ENCODE peak calls at places on chromosomes 2 and 18, in six cellular contexts. D is small intestine, Q is keratinocyte, V is retina, H is right cardiac atrium, C is LoVo. W is an unnamed sample.

GRCh38 chr2:203891474-203891873 is 23.9 kb downstream of the CTLA4 start:
- DNase-seq in D (no peak), Q (no peak), V (no peak), H (no peak), C (no peak), W (peak; percentile 20)

GRCh38 chr18:30280861-30281470 is 761.6 kb downstream of the DSC3 start:
- DNase-seq in D (peak; percentile 32), Q (peak; percentile 9), V (peak; percentile 63), H (no peak), C (peak; percentile 46), W (peak; percentile 6)

GRCh38 chr2:232890536-232890895 is 20.5 kb downstream of the SNORC start:
- DNase-seq in D (no peak), Q (no peak), V (no peak), H (no peak), C (no peak), W (no peak)

GRCh38 chr2:241775223-241776177 is 1.1 kb upstream of the GAL3ST2 start:
- DNase-seq in D (no peak), Q (no peak), V (no peak), H (peak; percentile 45), C (no peak), W (no peak)

GRCh38 chr18:11947214-11948119 is 33.8 kb upstream of the IMPA2 start:
- DNase-seq in D (peak; percentile 97), Q (peak; percentile 90), V (peak; percentile 89), H (peak; percentile 98), C (peak; percentile 90), W (peak; percentile 94)

GRCh38 chr2:69305712-69306611 is 81.1 kb downstream of the GFPT1 start:
- DNase-seq in D (no peak), Q (no peak), V (peak; percentile 63), H (peak; percentile 79), C (no peak), W (no peak)

GRCh38 chr2:143455317-143455716 is 326.1 kb downstream of the ARHGAP15 start:
- DNase-seq in D (no peak), Q (no peak), V (no peak), H (no peak), C (no peak), W (no peak)

GRCh38 chr18:69490072-69490471 is 89.4 kb downstream of the DOK6 start:
- DNase-seq in D (no peak), Q (no peak), V (no peak), H (no peak), C (no peak), W (no peak)

GRCh38 chr2:109318150-109318948 is 189.3 kb downstream of the SH3RF3 start:
- DNase-seq in D (no peak), Q (no peak), V (peak; percentile 75), H (peak; percentile 94), C (no peak), W (no peak)

GRCh38 chr2:98387478-98387877 is 41.2 kb downstream of the CNGA3 start:
- DNase-seq in D (no peak), Q (no peak), V (no peak), H (no peak), C (no peak), W (no peak)

GRCh38 chr2:219570194-219570923 is 980 bp downstream of the OBSL1 start:
- DNase-seq in D (no peak), Q (no peak), V (peak; percentile 70), H (peak; percentile 78), C (no peak), W (no peak)

GRCh38 chr2:28486526-28486925 is 9.3 kb upstream of the PLB1 start:
- DNase-seq in D (no peak), Q (no peak), V (no peak), H (no peak), C (no peak), W (no peak)